ENCODE peak calls at places on chromosome 16, in eight cellular contexts. One of them, this sample, is unnamed.

GRCh38 chr16:3607161-3607560 is 4.2 kb downstream of the SLX4 start:
- DNase-seq in prostate gland: no peak
- DNase-seq in pancreas: no peak
- DNase-seq in heart right ventricle: no peak
- DNase-seq in thoracic aorta: no peak
- DNase-seq in CD8-positive, alpha-beta memory T cell: no peak
- DNase-seq in esophagus squamous epithelium: no peak
- DNase-seq in cardiac muscle cell: no peak
- DNase-seq in this sample: no peak

GRCh38 chr16:83134638-83135037 is 507.9 kb downstream of the CDH13 start:
- DNase-seq in prostate gland: no peak
- DNase-seq in pancreas: no peak
- DNase-seq in heart right ventricle: no peak
- DNase-seq in esophagus squamous epithelium: no peak
- DNase-seq in thoracic aorta: no peak
- DNase-seq in CD8-positive, alpha-beta memory T cell: no peak
- DNase-seq in cardiac muscle cell: no peak
- DNase-seq in this sample: no peak

GRCh38 chr16:23755484-23755809 is 621 bp downstream of the CHP2 start:
- DNase-seq in esophagus squamous epithelium: no peak
- DNase-seq in CD8-positive, alpha-beta memory T cell: no peak
- DNase-seq in cardiac muscle cell: no peak
- DNase-seq in heart right ventricle: no peak
- DNase-seq in prostate gland: no peak
- DNase-seq in thoracic aorta: no peak
- DNase-seq in pancreas: no peak
- DNase-seq in this sample: no peak

GRCh38 chr16:1493746-1494094 is 560 bp downstream of the TELO2 start:
- DNase-seq in heart right ventricle: no peak
- DNase-seq in prostate gland: no peak
- DNase-seq in thoracic aorta: no peak
- DNase-seq in CD8-positive, alpha-beta memory T cell: no peak
- DNase-seq in pancreas: no peak
- DNase-seq in cardiac muscle cell: peak; percentile 31
- DNase-seq in esophagus squamous epithelium: no peak
- DNase-seq in this sample: no peak

GRCh38 chr16:27389272-27389961 is 12.6 kb upstream of the IL21R start:
- DNase-seq in heart right ventricle: no peak
- DNase-seq in thoracic aorta: no peak
- DNase-seq in pancreas: no peak
- DNase-seq in esophagus squamous epithelium: no peak
- DNase-seq in CD8-positive, alpha-beta memory T cell: no peak
- DNase-seq in cardiac muscle cell: no peak
- DNase-seq in prostate gland: no peak
- DNase-seq in this sample: no peak

GRCh38 chr16:21083729-21084268 is 66.8 kb downstream of the DNAH3 start:
- DNase-seq in pancreas: peak; percentile 57
- DNase-seq in CD8-positive, alpha-beta memory T cell: peak; percentile 28
- DNase-seq in prostate gland: peak; percentile 37
- DNase-seq in esophagus squamous epithelium: no peak
- DNase-seq in thoracic aorta: peak; percentile 7
- DNase-seq in heart right ventricle: peak; percentile 69
- DNase-seq in cardiac muscle cell: peak; percentile 80
- DNase-seq in this sample: peak; percentile 59

GRCh38 chr16:89047331-89048086 is 46.1 kb upstream of the ACSF3 start:
- DNase-seq in pancreas: peak; percentile 3
- DNase-seq in thoracic aorta: no peak
- DNase-seq in esophagus squamous epithelium: no peak
- DNase-seq in heart right ventricle: no peak
- DNase-seq in CD8-positive, alpha-beta memory T cell: no peak
- DNase-seq in cardiac muscle cell: no peak
- DNase-seq in prostate gland: no peak
- DNase-seq in this sample: no peak

GRCh38 chr16:2042171-2042570 is 5.5 kb downstream of the NTHL1 start:
- DNase-seq in cardiac muscle cell: peak; percentile 85
- DNase-seq in thoracic aorta: no peak
- DNase-seq in esophagus squamous epithelium: no peak
- DNase-seq in CD8-positive, alpha-beta memory T cell: no peak
- DNase-seq in prostate gland: no peak
- DNase-seq in heart right ventricle: peak; percentile 65
- DNase-seq in pancreas: no peak
- DNase-seq in this sample: no peak

GRCh38 chr16:46850619-46851555 is 19.9 kb upstream of the C16orf87 start:
- DNase-seq in thoracic aorta: no peak
- DNase-seq in CD8-positive, alpha-beta memory T cell: no peak
- DNase-seq in pancreas: no peak
- DNase-seq in heart right ventricle: no peak
- DNase-seq in esophagus squamous epithelium: no peak
- DNase-seq in cardiac muscle cell: no peak
- DNase-seq in prostate gland: no peak
- DNase-seq in this sample: no peak

GRCh38 chr16:56419740-56420548 is 5.4 kb downstream of the AMFR start:
- DNase-seq in pancreas: no peak
- DNase-seq in esophagus squamous epithelium: no peak
- DNase-seq in CD8-positive, alpha-beta memory T cell: no peak
- DNase-seq in heart right ventricle: no peak
- DNase-seq in prostate gland: no peak
- DNase-seq in thoracic aorta: no peak
- DNase-seq in cardiac muscle cell: no peak
- DNase-seq in this sample: no peak

GRCh38 chr16:86910146-86910805 is 331.9 kb downstream of the FOXL1 start:
- DNase-seq in cardiac muscle cell: no peak
- DNase-seq in CD8-positive, alpha-beta memory T cell: no peak
- DNase-seq in prostate gland: no peak
- DNase-seq in heart right ventricle: no peak
- DNase-seq in thoracic aorta: no peak
- DNase-seq in esophagus squamous epithelium: no peak
- DNase-seq in pancreas: no peak
- DNase-seq in this sample: no peak

GRCh38 chr16:51960931-51961330 is 586.0 kb downstream of the TOX3 start:
- DNase-seq in thoracic aorta: no peak
- DNase-seq in pancreas: no peak
- DNase-seq in CD8-positive, alpha-beta memory T cell: no peak
- DNase-seq in prostate gland: no peak
- DNase-seq in heart right ventricle: no peak
- DNase-seq in esophagus squamous epithelium: no peak
- DNase-seq in cardiac muscle cell: no peak
- DNase-seq in this sample: no peak

GRCh38 chr16:69465881-69466280 is 41.5 kb downstream of the CYB5B start:
- DNase-seq in heart right ventricle: no peak
- DNase-seq in cardiac muscle cell: no peak
- DNase-seq in pancreas: no peak
- DNase-seq in esophagus squamous epithelium: no peak
- DNase-seq in CD8-positive, alpha-beta memory T cell: no peak
- DNase-seq in prostate gland: no peak
- DNase-seq in thoracic aorta: no peak
- DNase-seq in this sample: no peak

GRCh38 chr16:69463876-69464275 is 39.5 kb downstream of the CYB5B start:
- DNase-seq in pancreas: no peak
- DNase-seq in CD8-positive, alpha-beta memory T cell: no peak
- DNase-seq in cardiac muscle cell: no peak
- DNase-seq in prostate gland: no peak
- DNase-seq in esophagus squamous epithelium: no peak
- DNase-seq in heart right ventricle: no peak
- DNase-seq in thoracic aorta: no peak
- DNase-seq in this sample: no peak

GRCh38 chr16:69466547-69466946 is 42.1 kb downstream of the CYB5B start:
- DNase-seq in cardiac muscle cell: no peak
- DNase-seq in esophagus squamous epithelium: no peak
- DNase-seq in CD8-positive, alpha-beta memory T cell: no peak
- DNase-seq in prostate gland: no peak
- DNase-seq in pancreas: no peak
- DNase-seq in thoracic aorta: no peak
- DNase-seq in heart right ventricle: no peak
- DNase-seq in this sample: no peak

GRCh38 chr16:69467531-69468204 is 43.2 kb downstream of the CYB5B start:
- DNase-seq in heart right ventricle: no peak
- DNase-seq in pancreas: no peak
- DNase-seq in esophagus squamous epithelium: no peak
- DNase-seq in thoracic aorta: no peak
- DNase-seq in CD8-positive, alpha-beta memory T cell: no peak
- DNase-seq in cardiac muscle cell: no peak
- DNase-seq in prostate gland: no peak
- DNase-seq in this sample: no peak

DNA sequence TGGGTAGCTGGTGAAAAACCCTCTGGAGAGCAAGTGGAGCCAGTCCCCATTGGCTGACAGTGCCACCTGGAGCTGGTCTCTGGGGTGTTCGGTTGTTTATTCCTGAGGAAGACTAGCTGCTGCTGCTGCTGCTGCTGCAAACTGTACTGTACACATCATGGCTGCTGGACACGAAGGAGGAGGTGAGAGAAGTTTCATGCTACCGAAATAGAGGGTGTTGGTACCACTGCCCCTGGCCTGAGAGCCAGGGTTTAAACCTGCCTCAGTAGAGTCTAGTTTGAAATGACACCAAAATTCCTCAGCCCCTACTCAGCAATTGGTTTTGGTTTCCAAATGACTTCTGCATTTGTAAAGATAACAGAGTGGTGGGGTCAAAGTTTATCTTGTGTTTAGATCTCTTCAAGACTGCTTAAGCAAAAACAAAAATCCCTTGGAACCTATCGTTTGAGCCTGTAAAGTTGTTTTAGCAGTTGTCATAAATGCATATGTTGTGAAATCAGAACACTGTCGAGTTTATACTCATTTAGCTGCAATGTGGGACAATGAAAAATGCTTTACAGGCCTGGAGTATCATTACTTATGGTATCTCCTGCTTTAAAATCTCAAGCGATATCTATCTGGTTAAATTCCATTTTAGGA is 40.8 kb downstream of the CYB5B start:
- DNase-seq in CD8-positive, alpha-beta memory T cell: no peak
- DNase-seq in prostate gland: no peak
- DNase-seq in thoracic aorta: no peak
- DNase-seq in pancreas: no peak
- DNase-seq in esophagus squamous epithelium: no peak
- DNase-seq in heart right ventricle: no peak
- DNase-seq in cardiac muscle cell: peak; percentile 5
- DNase-seq in this sample: no peak
- H3K4me1 ChIP-seq in CD8-positive, alpha-beta memory T cell: peaks cover 17% of the 10 kb centered on the region
- H3K4me1 ChIP-seq in prostate gland: no peaks in the 10 kb centered on the region
- H3K4me1 ChIP-seq in thoracic aorta: no peaks in the 10 kb centered on the region
- H3K4me1 ChIP-seq in pancreas: no peaks in the 10 kb centered on the region
- H3K4me1 ChIP-seq in esophagus squamous epithelium: peaks cover 19% of the 10 kb centered on the region
- H3K4me1 ChIP-seq in heart right ventricle: peaks cover 13% of the 10 kb centered on the region
- H3K4me1 ChIP-seq in cardiac muscle cell: no peaks in the 10 kb centered on the region
- H3K4me1 ChIP-seq in this sample: peaks cover 7% of the 10 kb centered on the region

GRCh38 chr16:31185339-31185738 is 5.4 kb downstream of the FUS start:
- DNase-seq in thoracic aorta: no peak
- DNase-seq in pancreas: no peak
- DNase-seq in esophagus squamous epithelium: no peak
- DNase-seq in prostate gland: no peak
- DNase-seq in cardiac muscle cell: no peak
- DNase-seq in CD8-positive, alpha-beta memory T cell: no peak
- DNase-seq in heart right ventricle: no peak
- DNase-seq in this sample: no peak
- H3K4me1 ChIP-seq in thoracic aorta: peaks cover 30% of the 10 kb centered on the region
- H3K4me1 ChIP-seq in pancreas: peaks cover 12% of the 10 kb centered on the region
- H3K4me1 ChIP-seq in esophagus squamous epithelium: peaks cover 63% of the 10 kb centered on the region
- H3K4me1 ChIP-seq in prostate gland: peaks cover 15% of the 10 kb centered on the region
- H3K4me1 ChIP-seq in cardiac muscle cell: peaks cover 16% of the 10 kb centered on the region
- H3K4me1 ChIP-seq in CD8-positive, alpha-beta memory T cell: peaks cover 82% of the 10 kb centered on the region
- H3K4me1 ChIP-seq in heart right ventricle: peaks cover 34% of the 10 kb centered on the region
- H3K4me1 ChIP-seq in this sample: peaks cover 68% of the 10 kb centered on the region

DNA sequence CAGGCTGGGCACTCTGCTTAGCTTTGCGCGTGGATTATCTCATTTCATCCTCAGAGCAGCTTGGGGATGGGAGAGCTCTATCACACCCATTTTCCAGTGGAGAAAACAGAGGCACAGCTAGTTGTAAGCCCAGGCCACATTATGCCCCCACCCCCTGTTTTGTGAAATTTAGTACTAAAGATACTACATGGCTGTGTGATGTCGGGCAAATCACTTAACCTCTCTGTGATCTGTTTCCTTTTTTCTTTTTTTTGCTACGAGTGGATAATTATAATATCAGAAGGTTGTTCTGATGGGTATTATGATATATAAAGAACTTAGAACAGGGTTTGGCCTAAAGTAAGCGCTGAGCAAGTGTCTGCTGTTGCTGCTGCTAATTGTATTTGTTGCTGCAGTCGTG is 41.6 kb downstream of the ABAT start:
- DNase-seq in prostate gland: no peak
- DNase-seq in cardiac muscle cell: no peak
- DNase-seq in heart right ventricle: no peak
- DNase-seq in esophagus squamous epithelium: no peak
- DNase-seq in CD8-positive, alpha-beta memory T cell: no peak
- DNase-seq in thoracic aorta: no peak
- DNase-seq in pancreas: no peak
- DNase-seq in this sample: no peak
- H3K4me1 ChIP-seq in prostate gland: peaks cover 2% of the 10 kb centered on the region
- H3K4me1 ChIP-seq in cardiac muscle cell: peaks cover 49% of the 10 kb centered on the region
- H3K4me1 ChIP-seq in heart right ventricle: no peaks in the 10 kb centered on the region
- H3K4me1 ChIP-seq in esophagus squamous epithelium: peaks cover 14% of the 10 kb centered on the region
- H3K4me1 ChIP-seq in CD8-positive, alpha-beta memory T cell: no peaks in the 10 kb centered on the region
- H3K4me1 ChIP-seq in thoracic aorta: no peaks in the 10 kb centered on the region
- H3K4me1 ChIP-seq in pancreas: no peaks in the 10 kb centered on the region
- H3K4me1 ChIP-seq in this sample: peaks cover 3% of the 10 kb centered on the region

GRCh38 chr16:11390573-11391495 is 45.6 kb downstream of the RMI2 start:
- DNase-seq in prostate gland: no peak
- DNase-seq in heart right ventricle: no peak
- DNase-seq in CD8-positive, alpha-beta memory T cell: no peak
- DNase-seq in pancreas: peak; percentile 12
- DNase-seq in cardiac muscle cell: no peak
- DNase-seq in esophagus squamous epithelium: no peak
- DNase-seq in thoracic aorta: no peak
- DNase-seq in this sample: no peak

GRCh38 chr16:11393366-11393765 is 48.1 kb downstream of the RMI2 start:
- DNase-seq in CD8-positive, alpha-beta memory T cell: no peak
- DNase-seq in heart right ventricle: no peak
- DNase-seq in thoracic aorta: no peak
- DNase-seq in prostate gland: no peak
- DNase-seq in cardiac muscle cell: no peak
- DNase-seq in pancreas: peak; percentile 8
- DNase-seq in esophagus squamous epithelium: no peak
- DNase-seq in this sample: no peak

GRCh38 chr16:11393861-11394592 is 48.8 kb downstream of the RMI2 start:
- DNase-seq in CD8-positive, alpha-beta memory T cell: no peak
- DNase-seq in prostate gland: no peak
- DNase-seq in heart right ventricle: no peak
- DNase-seq in cardiac muscle cell: no peak
- DNase-seq in esophagus squamous epithelium: no peak
- DNase-seq in thoracic aorta: no peak
- DNase-seq in pancreas: no peak
- DNase-seq in this sample: no peak

GRCh38 chr16:11391576-11391975 is 46.3 kb downstream of the RMI2 start:
- DNase-seq in thoracic aorta: no peak
- DNase-seq in cardiac muscle cell: no peak
- DNase-seq in esophagus squamous epithelium: no peak
- DNase-seq in CD8-positive, alpha-beta memory T cell: no peak
- DNase-seq in prostate gland: peak; percentile 34
- DNase-seq in heart right ventricle: no peak
- DNase-seq in pancreas: peak; percentile 94
- DNase-seq in this sample: no peak

DNA sequence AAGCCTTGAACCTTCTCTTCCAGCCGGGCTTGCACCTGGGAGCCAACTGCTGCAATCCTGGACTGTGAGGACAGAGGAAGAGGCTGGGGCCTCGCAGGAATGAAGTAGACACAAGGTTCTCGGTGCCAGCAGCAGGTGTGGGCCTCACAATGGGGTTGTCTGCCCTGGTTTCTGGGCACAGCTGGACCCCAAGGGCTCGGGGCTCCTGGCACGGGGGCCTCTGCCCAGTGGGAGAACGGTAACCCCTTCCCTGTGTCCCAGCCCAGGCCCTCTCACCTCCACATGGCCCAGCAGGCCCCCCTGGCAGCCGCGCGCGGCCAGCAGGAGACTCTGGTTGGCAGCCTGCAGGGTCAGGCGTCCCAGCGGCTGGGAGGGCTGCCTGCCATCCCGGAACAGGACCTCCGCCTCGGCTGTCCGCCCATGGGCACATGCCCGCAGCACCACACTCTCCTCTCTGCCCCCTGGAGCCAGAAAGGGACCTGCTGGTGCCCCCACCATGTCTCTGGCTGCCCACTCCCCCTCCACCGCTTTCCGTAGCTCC is 46.9 kb downstream of the RMI2 start:
- DNase-seq in cardiac muscle cell: no peak
- DNase-seq in prostate gland: no peak
- DNase-seq in pancreas: peak; percentile 31
- DNase-seq in esophagus squamous epithelium: no peak
- DNase-seq in heart right ventricle: no peak
- DNase-seq in thoracic aorta: no peak
- DNase-seq in CD8-positive, alpha-beta memory T cell: no peak
- DNase-seq in this sample: no peak
- H3K4me1 ChIP-seq in cardiac muscle cell: no peaks in the 10 kb centered on the region
- H3K4me1 ChIP-seq in prostate gland: no peaks in the 10 kb centered on the region
- H3K4me1 ChIP-seq in pancreas: peaks cover 5% of the 10 kb centered on the region
- H3K4me1 ChIP-seq in esophagus squamous epithelium: peaks cover 59% of the 10 kb centered on the region
- H3K4me1 ChIP-seq in heart right ventricle: peaks cover 9% of the 10 kb centered on the region
- H3K4me1 ChIP-seq in thoracic aorta: peaks cover 1% of the 10 kb centered on the region
- H3K4me1 ChIP-seq in CD8-positive, alpha-beta memory T cell: no peaks in the 10 kb centered on the region
- H3K4me1 ChIP-seq in this sample: peaks cover 7% of the 10 kb centered on the region

This sample was measured in tibial nerve.